ENCODE peak calls at places on chromosomes 6 and 20, in seven cellular contexts. R, L, E, H, O, X and F are unnamed samples.

GRCh38 chr20:1121439-1121838 is 3.0 kb downstream of the PSMF1 start:
- DNase-seq in R (no peak), L (no peak), E (no peak), H (no peak), O (no peak), X (no peak), F (no peak)

GRCh38 chr20:32036716-32037355 is 15.2 kb upstream of the HCK start:
- DNase-seq in R (no peak), L (no peak), E (no peak), H (no peak), O (no peak), X (no peak), F (no peak)

GRCh38 chr6:163356324-163356723 is 58.2 kb upstream of the QKI start:
- DNase-seq in R (peak), L (no peak), E (no peak), H (no peak), O (peak), X (peak), F (no peak)

GRCh38 chr6:168823397-168824020 is 382.5 kb downstream of the SMOC2 start:
- DNase-seq in R (no peak), L (no peak), E (peak), H (no peak), O (no peak), X (no peak), F (no peak)

GRCh38 chr20:50280851-50281655 is 90.4 kb downstream of the CEBPB start:
- DNase-seq in R (no peak), L (no peak), E (no peak), H (no peak), O (no peak), X (no peak), F (no peak)

GRCh38 chr6:140542858-140543257 is 1168.4 kb upstream of the CITED2 start:
- DNase-seq in R (no peak), L (no peak), E (no peak), H (no peak), O (no peak), X (no peak), F (no peak)

GRCh38 chr6:12009904-12010634 is 2.0 kb upstream of the HIVEP1 start:
- DNase-seq in R (no peak), L (no peak), E (no peak), H (no peak), O (no peak), X (no peak), F (no peak)

GRCh38 chr6:10180138-10181074 is 234.5 kb downstream of the TFAP2A start:
- DNase-seq in R (no peak), L (no peak), E (no peak), H (no peak), O (no peak), X (no peak), F (no peak)

GRCh38 chr6:83341765-83342164 is 89.1 kb downstream of the ME1 start:
- DNase-seq in R (no peak), L (peak), E (no peak), H (no peak), O (no peak), X (no peak), F (no peak)

GRCh38 chr6:67411036-67411435 is 1224.0 kb upstream of the ADGRB3 start:
- DNase-seq in R (no peak), L (no peak), E (no peak), H (no peak), O (no peak), X (no peak), F (no peak)

GRCh38 chr6:16683524-16684194 is 77.6 kb downstream of the ATXN1 start:
- DNase-seq in R (peak), L (peak), E (no peak), H (no peak), O (no peak), X (peak), F (peak)

GRCh38 chr6:123213921-123214320 is 217.9 kb downstream of the CLVS2 start:
- DNase-seq in R (no peak), L (no peak), E (no peak), H (no peak), O (no peak), X (no peak), F (no peak)

GRCh38 chr20:23255658-23256385 is 94.8 kb upstream of the NXT1 start:
- DNase-seq in R (no peak), L (no peak), E (no peak), H (peak), O (no peak), X (no peak), F (no peak)

GRCh38 chr6:74041420-74041819 is 345.4 kb downstream of the CD109 start:
- DNase-seq in R (no peak), L (no peak), E (no peak), H (no peak), O (no peak), X (no peak), F (no peak)

GRCh38 chr6:56144538-56145324 is 102.6 kb downstream of the COL21A1 start:
- DNase-seq in R (no peak), L (no peak), E (no peak), H (no peak), O (no peak), X (no peak), F (no peak)

GRCh38 chr6:133487174-133487573 is 246.0 kb downstream of the EYA4 start:
- DNase-seq in R (no peak), L (no peak), E (no peak), H (no peak), O (no peak), X (no peak), F (no peak)

GRCh38 chr6:133835901-133836300 is 53.0 kb upstream of the TCF21 start:
- DNase-seq in R (no peak), L (peak), E (no peak), H (no peak), O (no peak), X (no peak), F (no peak)

DNA sequence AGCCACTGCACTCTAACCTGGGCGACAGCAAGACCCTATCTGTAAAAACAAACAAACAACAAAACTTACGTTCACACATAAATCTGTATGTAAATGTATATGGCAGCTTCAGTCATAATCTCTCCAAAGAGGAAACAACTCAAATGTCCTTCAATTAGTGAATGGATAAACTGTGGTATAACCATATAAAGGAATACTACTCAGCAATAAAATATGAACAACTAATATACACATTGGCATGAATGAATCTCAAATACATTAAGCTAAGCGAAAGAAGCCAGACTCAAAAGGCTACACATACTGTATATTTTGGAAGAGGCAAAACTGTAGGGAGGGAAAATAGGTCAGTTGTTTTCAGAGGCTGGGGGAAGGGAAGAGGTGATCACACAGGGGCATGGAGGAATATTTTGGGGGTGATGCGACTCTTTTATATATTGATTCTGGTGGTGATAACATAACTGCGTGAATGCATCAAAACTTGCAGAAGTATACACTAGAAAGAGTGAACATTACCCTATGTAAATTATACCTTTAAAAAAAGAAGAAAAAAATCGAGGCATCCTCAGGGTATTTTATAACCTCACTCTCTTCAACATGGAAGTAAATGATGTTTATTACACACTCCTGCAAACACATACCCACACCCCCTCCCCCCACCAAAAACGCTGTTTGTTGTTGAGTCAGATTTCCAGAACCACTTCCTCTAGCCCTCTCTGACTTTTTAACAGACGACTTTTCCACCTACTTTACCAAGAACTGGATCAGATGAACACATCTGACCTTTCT is 115.2 kb upstream of the RNF24 start:
- DNase-seq in R (no peak), L (peak), E (no peak), H (no peak), O (no peak), X (peak), F (no peak)
- TF ChIP-seq EP300 in R (no peak), L (peak), E (no peak), H (no peak), O (no peak), X (no peak), F (no peak)

DNA sequence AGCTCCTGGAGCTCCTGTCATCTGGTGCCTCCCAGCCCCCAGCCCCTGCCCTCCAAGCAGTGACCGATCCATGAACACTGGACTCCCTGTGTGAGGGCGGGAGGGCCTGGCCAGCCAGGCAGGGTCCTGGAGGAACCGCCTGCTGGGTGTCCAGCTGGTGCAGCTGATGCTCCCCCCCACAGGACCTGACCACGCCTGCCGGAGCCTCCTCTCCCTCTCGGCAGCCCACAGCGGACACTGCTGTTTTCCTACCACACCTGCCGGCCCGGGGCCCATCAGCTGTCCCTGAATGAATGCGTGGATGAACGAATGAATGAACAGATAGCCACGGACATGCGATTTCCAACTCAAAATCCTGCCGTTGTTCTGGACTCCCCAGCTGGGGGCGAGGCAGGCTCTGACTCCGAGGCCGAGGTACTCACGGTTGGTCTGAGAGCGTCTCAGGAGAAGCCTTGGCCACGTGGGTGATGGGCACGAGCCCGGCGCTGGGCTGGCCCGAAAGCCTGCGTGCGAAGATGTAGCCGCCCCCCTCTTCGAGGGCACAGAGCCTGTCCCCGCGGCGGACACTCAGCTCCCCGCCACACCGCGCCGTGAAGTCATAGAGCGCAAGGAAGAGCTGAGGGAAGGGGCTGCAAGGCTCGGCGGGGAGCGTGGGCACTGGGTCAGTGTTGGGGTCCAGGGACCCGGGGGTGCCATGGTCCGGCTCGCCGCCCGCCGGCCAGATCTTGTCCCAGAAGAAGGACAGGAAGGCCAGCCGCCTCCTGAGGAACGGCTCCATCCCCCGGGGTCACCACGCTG is 664 bp downstream of the SRMS start:
- DNase-seq in R (no peak), L (no peak), E (no peak), H (no peak), O (no peak), X (no peak), F (no peak)
- TF ChIP-seq EP300 in R (no peak), L (no peak), E (no peak), H (no peak), O (no peak), X (no peak), F (no peak)

DNA sequence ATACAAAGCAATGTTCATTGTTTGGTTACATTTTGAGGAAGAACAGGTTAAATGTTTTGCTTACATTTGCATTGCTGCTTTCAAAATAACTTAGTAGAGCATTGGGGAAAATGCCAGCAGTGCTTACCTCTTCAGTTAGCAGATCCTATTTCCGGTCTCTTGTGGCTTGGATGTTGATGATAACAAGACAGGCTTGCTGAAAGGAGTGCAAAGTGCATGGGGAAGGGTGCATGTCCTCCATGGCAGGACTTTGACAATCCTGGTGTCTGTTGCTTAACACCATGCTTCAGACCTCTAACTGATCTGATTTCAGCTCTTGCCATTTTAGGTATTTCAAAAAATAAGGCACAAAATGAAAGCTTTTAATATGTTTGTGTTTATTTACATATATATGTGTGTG is 21.1 kb downstream of the TPD52L1 start:
- DNase-seq in R (no peak), L (no peak), E (no peak), H (no peak), O (no peak), X (no peak), F (no peak)
- TF ChIP-seq EP300 in R (no peak), L (no peak), E (no peak), H (no peak), O (no peak), X (no peak), F (no peak)

GRCh38 chr20:47273591-47274235 is 82.8 kb downstream of the ZMYND8 start:
- DNase-seq in R (no peak), L (peak), E (no peak), H (no peak), O (no peak), X (no peak), F (no peak)

GRCh38 chr20:47276251-47276650 is 80.2 kb downstream of the ZMYND8 start:
- DNase-seq in R (peak), L (no peak), E (peak), H (no peak), O (no peak), X (no peak), F (no peak)

GRCh38 chr20:47272893-47273590 is 83.5 kb downstream of the ZMYND8 start:
- DNase-seq in R (peak), L (peak), E (no peak), H (no peak), O (no peak), X (peak), F (peak)

GRCh38 chr20:47275548-47275947 is 81.0 kb downstream of the ZMYND8 start:
- DNase-seq in R (peak), L (no peak), E (no peak), H (no peak), O (no peak), X (no peak), F (no peak)

GRCh38 chr20:47274449-47275108 is 81.9 kb downstream of the ZMYND8 start:
- DNase-seq in R (peak), L (peak), E (no peak), H (no peak), O (no peak), X (peak), F (no peak)
- TF ChIP-seq EP300 in R (no peak), L (peak), E (peak), H (no peak), O (peak), X (no peak), F (peak)